ENCODE peak calls at places on chromosomes 3 and 15, in four cellular contexts. One of them, this sample, is unnamed.
A peak's percentile ranks its signal among the peaks of the same experiment; 100 is the strongest.

GRCh38 chr3:192772495-192772894 is 45.2 kb upstream of the FGF12 start:
- DNase-seq in A549: peak; percentile 12
- DNase-seq in HepG2: peak; percentile 2
- DNase-seq in K562: no peak
- DNase-seq in this sample: no peak

GRCh38 chr15:82851981-82852511 is 42.6 kb downstream of the WHAMM start:
- DNase-seq in A549: no peak
- DNase-seq in HepG2: no peak
- DNase-seq in K562: no peak
- DNase-seq in this sample: no peak

GRCh38 chr3:152159328-152159727 is 109.4 kb upstream of the MBNL1 start:
- DNase-seq in A549: peak; percentile 88
- DNase-seq in HepG2: no peak
- DNase-seq in K562: no peak
- DNase-seq in this sample: no peak

GRCh38 chr3:192237992-192238608 is 489.2 kb downstream of the FGF12 start:
- DNase-seq in A549: no peak
- DNase-seq in HepG2: no peak
- DNase-seq in K562: no peak
- DNase-seq in this sample: no peak

GRCh38 chr3:146468234-146468931 is 978 bp downstream of the PLSCR2 start:
- DNase-seq in A549: no peak
- DNase-seq in HepG2: no peak
- DNase-seq in K562: no peak
- DNase-seq in this sample: no peak

GRCh38 chr3:66738625-66739330 is 238.0 kb upstream of the LRIG1 start:
- DNase-seq in A549: peak; percentile 9
- DNase-seq in HepG2: no peak
- DNase-seq in K562: no peak
- DNase-seq in this sample: no peak

GRCh38 chr3:158845748-158846350 is 44.0 kb downstream of the MFSD1 start:
- DNase-seq in A549: peak; percentile 49
- DNase-seq in HepG2: peak; percentile 41
- DNase-seq in K562: peak; percentile 70
- DNase-seq in this sample: no peak

GRCh38 chr15:95291878-95292472 is 1038.5 kb upstream of the NR2F2 start:
- DNase-seq in A549: peak; percentile 63
- DNase-seq in HepG2: peak; percentile 28
- DNase-seq in K562: peak; percentile 60
- DNase-seq in this sample: no peak

GRCh38 chr3:113983544-113983943 is 35.7 kb downstream of the ZDHHC23 start:
- DNase-seq in A549: no peak
- DNase-seq in HepG2: no peak
- DNase-seq in K562: no peak
- DNase-seq in this sample: no peak

GRCh38 chr15:64430000-64430735 is 30.2 kb upstream of the ZNF609 start:
- DNase-seq in A549: no peak
- DNase-seq in HepG2: no peak
- DNase-seq in K562: peak; percentile 22
- DNase-seq in this sample: peak; percentile 65

GRCh38 chr15:30827625-30828303 is 76.0 kb upstream of the FAN1 start:
- DNase-seq in A549: peak; percentile 29
- DNase-seq in HepG2: no peak
- DNase-seq in K562: no peak
- DNase-seq in this sample: no peak

GRCh38 chr3:150411971-150412370 is 3.9 kb downstream of the TSC22D2 start:
- DNase-seq in A549: no peak
- DNase-seq in HepG2: no peak
- DNase-seq in K562: no peak
- DNase-seq in this sample: no peak

GRCh38 chr3:181772166-181772565 is 60.4 kb downstream of the SOX2 start:
- DNase-seq in A549: no peak
- DNase-seq in HepG2: no peak
- DNase-seq in K562: no peak
- DNase-seq in this sample: no peak

GRCh38 chr3:13582366-13583250 is 33.7 kb downstream of the FBLN2 start:
- DNase-seq in A549: no peak
- DNase-seq in HepG2: no peak
- DNase-seq in K562: no peak
- DNase-seq in this sample: no peak

GRCh38 chr3:16468114-16469098 is 45.1 kb downstream of the RFTN1 start:
- DNase-seq in A549: no peak
- DNase-seq in HepG2: no peak
- DNase-seq in K562: no peak
- DNase-seq in this sample: no peak

GRCh38 chr15:58506064-58506490 is 74.3 kb downstream of the LIPC start:
- DNase-seq in A549: no peak
- DNase-seq in HepG2: no peak
- DNase-seq in K562: no peak
- DNase-seq in this sample: no peak

GRCh38 chr3:194800014-194800413 is 114.3 kb downstream of the FAM43A start:
- DNase-seq in A549: no peak
- DNase-seq in HepG2: no peak
- DNase-seq in K562: no peak
- DNase-seq in this sample: no peak

GRCh38 chr3:188662214-188662613 is 508.3 kb downstream of the LPP start:
- DNase-seq in A549: no peak
- DNase-seq in HepG2: no peak
- DNase-seq in K562: no peak
- DNase-seq in this sample: no peak

DNA sequence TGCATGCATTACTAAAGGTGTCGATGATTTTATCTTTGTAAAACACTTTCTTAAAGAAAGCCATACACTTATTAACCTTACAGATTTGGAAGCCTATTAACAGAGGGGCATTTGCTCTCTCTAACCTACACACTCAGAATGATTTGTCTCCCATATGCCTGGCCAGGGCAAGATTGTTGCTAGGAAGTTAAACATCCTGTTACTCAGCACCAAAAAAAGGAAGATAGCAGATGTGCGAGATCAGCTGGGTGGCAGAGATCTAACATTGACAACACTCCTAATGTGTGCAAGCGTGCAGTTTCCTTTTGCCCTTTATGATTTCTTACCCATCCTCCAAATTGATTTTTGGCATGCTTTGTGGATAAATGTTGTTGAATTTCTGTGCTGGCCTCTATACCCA is 73.9 kb upstream of the TMEM108 start:
- DNase-seq in A549: no peak
- DNase-seq in HepG2: no peak
- DNase-seq in K562: no peak
- DNase-seq in this sample: no peak
- TF ChIP-seq RFX5 in A549: no peak
- TF ChIP-seq RFX5 in HepG2: no peak
- TF ChIP-seq RFX5 in K562: no peak
- TF ChIP-seq RFX5 in this sample: no peak

DNA sequence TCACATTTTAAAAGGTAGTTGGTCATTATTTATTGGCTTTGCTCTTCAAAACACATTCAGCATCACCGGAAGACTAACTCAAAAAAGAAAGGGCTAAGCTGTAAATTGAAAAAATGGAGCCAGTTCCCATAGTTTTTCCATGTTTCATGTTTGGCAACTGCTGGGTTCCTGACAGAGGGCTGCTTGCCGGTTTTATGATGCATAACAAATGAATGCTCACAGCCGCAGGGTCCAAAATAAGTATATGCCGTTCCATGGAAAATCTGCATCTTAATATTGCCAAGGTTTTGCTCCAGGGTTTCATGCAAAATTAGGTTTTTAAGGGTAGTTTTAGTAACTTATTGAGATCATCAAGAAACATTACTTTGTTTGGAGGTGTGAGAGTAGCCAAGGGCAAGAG is 15.8 kb downstream of the SLC12A1 start:
- DNase-seq in A549: no peak
- DNase-seq in HepG2: no peak
- DNase-seq in K562: no peak
- DNase-seq in this sample: no peak
- TF ChIP-seq JUNB in A549: no peak
- TF ChIP-seq JUNB in HepG2: no peak
- TF ChIP-seq JUNB in K562: no peak
- TF ChIP-seq JUNB in this sample: no peak

GRCh38 chr15:56250626-56251025 is 6.9 kb upstream of the RFX7 start:
- DNase-seq in A549: no peak
- DNase-seq in HepG2: no peak
- DNase-seq in K562: no peak
- DNase-seq in this sample: no peak

GRCh38 chr15:56247266-56247665 is 3.6 kb upstream of the RFX7 start:
- DNase-seq in A549: no peak
- DNase-seq in HepG2: no peak
- DNase-seq in K562: no peak
- DNase-seq in this sample: no peak

GRCh38 chr15:56251315-56252091 is 7.8 kb upstream of the RFX7 start:
- DNase-seq in A549: no peak
- DNase-seq in HepG2: no peak
- DNase-seq in K562: peak; percentile 17
- DNase-seq in this sample: no peak

GRCh38 chr15:56248276-56248675 is 4.6 kb upstream of the RFX7 start:
- DNase-seq in A549: no peak
- DNase-seq in HepG2: no peak
- DNase-seq in K562: no peak
- DNase-seq in this sample: no peak

GRCh38 chr15:56249080-56249479 is 5.4 kb upstream of the RFX7 start:
- DNase-seq in A549: peak; percentile 77
- DNase-seq in HepG2: peak; percentile 30
- DNase-seq in K562: no peak
- DNase-seq in this sample: no peak
- TF ChIP-seq RFX5 in A549: peak; percentile 82
- TF ChIP-seq RFX5 in HepG2: peak; percentile 87
- TF ChIP-seq RFX5 in K562: peak; percentile 88
- TF ChIP-seq RFX5 in this sample: peak; percentile 74

GRCh38 chr15:90838066-90838465 is 30.3 kb upstream of the FURIN start:
- DNase-seq in A549: no peak
- DNase-seq in HepG2: no peak
- DNase-seq in K562: no peak
- DNase-seq in this sample: no peak
- TF ChIP-seq JUNB in A549: no peak
- TF ChIP-seq JUNB in HepG2: no peak
- TF ChIP-seq JUNB in K562: no peak
- TF ChIP-seq JUNB in this sample: no peak

DNA sequence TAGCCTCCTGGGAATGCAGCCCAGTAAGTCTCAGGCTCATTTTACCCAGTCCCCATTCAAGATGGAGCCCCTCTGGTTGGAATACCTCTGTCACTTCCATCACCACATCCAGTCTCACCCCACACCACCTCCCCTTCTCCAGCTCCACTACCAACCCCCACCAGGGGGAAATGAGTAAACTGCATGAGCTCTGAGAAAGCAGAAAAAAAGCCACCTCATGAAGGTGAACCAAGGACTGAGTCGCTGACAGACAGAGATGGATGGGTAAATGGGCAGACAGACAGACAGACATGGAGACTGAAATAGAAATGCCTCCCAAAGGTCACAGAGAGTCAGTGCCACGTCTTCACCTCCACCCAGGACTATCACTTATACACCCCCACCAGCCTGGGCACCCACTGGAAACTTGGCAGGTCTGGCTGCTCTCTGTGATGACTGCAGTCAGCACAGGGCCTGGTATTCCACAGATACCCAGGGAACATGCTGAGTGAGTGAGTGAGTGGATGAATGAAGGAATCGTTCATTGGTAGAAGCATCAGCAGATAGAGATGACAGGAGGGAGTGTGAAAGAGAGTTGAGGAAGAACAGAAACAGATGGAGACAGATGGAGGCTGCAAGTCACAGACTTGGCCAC is 4.9 kb upstream of the LOXL1 start:
- DNase-seq in A549: no peak
- DNase-seq in HepG2: no peak
- DNase-seq in K562: no peak
- DNase-seq in this sample: no peak
- TF ChIP-seq RFX5 in A549: no peak
- TF ChIP-seq RFX5 in HepG2: no peak
- TF ChIP-seq RFX5 in K562: no peak
- TF ChIP-seq RFX5 in this sample: no peak

GRCh38 chr3:196927571-196928453 is 14.5 kb downstream of the NCBP2 start:
- DNase-seq in A549: no peak
- DNase-seq in HepG2: no peak
- DNase-seq in K562: no peak
- DNase-seq in this sample: no peak
- TF ChIP-seq JUNB in A549: no peak
- TF ChIP-seq JUNB in HepG2: no peak
- TF ChIP-seq JUNB in K562: no peak
- TF ChIP-seq JUNB in this sample: no peak

GRCh38 chr3:142961539-142961938 is 1.9 kb downstream of the PAQR9 start:
- DNase-seq in A549: peak; percentile 36
- DNase-seq in HepG2: peak; percentile 31
- DNase-seq in K562: no peak
- DNase-seq in this sample: no peak

GRCh38 chr3:142962175-142962519 is 1.3 kb downstream of the PAQR9 start:
- DNase-seq in A549: no peak
- DNase-seq in HepG2: no peak
- DNase-seq in K562: no peak
- DNase-seq in this sample: no peak

GRCh38 chr3:142964150-142964498 is 650 bp upstream of the PAQR9 start:
- DNase-seq in A549: no peak
- DNase-seq in HepG2: no peak
- DNase-seq in K562: no peak
- DNase-seq in this sample: no peak

GRCh38 chr3:142963266-142964149 is at the start of gene PAQR9:
- DNase-seq in A549: peak; percentile 44
- DNase-seq in HepG2: peak; percentile 47
- DNase-seq in K562: peak; percentile 80
- DNase-seq in this sample: no peak

DNA sequence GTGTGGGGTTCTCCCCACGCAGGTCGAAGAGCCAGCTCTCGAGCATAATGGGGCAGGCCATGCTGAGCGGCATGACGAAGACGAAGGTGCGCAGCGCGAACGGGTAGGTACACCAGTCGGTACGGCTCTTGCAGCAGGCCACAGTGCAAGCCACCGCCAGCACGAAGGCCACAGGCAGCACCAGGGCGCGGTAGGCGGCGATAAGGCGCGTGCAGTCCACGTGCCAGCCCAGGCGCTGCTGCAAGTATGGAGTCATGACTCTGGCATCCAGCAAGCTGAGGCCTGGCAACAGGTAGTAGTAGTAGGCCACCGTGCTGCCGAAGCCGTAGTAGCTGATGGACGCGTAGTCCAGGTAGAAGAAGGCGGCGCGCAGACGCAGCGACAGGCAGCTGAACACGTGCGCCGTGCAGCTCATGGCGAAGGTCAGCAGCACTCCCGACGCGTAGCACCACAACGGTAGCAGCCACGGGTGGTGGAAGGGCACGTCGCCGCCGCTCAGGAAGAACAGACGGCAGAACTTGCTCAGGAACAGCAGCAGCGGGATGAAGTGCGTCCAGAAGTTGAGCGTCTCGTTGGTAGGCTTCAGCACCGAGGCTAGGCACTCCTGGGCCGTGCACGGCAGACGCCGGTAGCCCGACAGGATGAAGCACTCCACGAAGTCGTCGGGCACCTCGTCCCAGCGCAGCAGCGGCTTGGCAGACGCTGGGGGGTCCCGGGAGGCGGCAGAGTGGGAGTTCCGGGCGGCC is 781 bp downstream of the PAQR9 start:
- DNase-seq in A549: peak; percentile 16
- DNase-seq in HepG2: no peak
- DNase-seq in K562: no peak
- DNase-seq in this sample: no peak
- TF ChIP-seq RFX5 in A549: no peak
- TF ChIP-seq RFX5 in HepG2: no peak
- TF ChIP-seq RFX5 in K562: no peak
- TF ChIP-seq RFX5 in this sample: no peak

This sample was measured in GM12878.